ENCODE peak calls at places on chromosomes 16 and 17, in six cellular contexts. T, Z, O, S, D and G are unnamed samples.

GRCh38 chr17:29590979-29591736 is 1.7 kb upstream of the GIT1 start:
- DNase-seq in S (no peak), T (no peak), O (peak; percentile 52), Z (peak; percentile 58), D (peak; percentile 63), G (no peak)

GRCh38 chr16:88010343-88010970 is 59.2 kb downstream of the BANP start:
- DNase-seq in O (no peak), Z (no peak), S (no peak), D (no peak), T (no peak), G (no peak)

GRCh38 chr16:84138500-84138823 is 6.5 kb downstream of the HSDL1 start:
- DNase-seq in Z (no peak), S (no peak), O (no peak), T (no peak), D (no peak), G (no peak)

GRCh38 chr17:7838291-7839075 is 4.5 kb downstream of the KDM6B start:
- DNase-seq in O (peak; percentile 71), D (no peak), Z (peak; percentile 25), T (peak; percentile 34), S (no peak), G (no peak)

GRCh38 chr17:79859676-79860615 is 20.7 kb upstream of the CBX4 start:
- DNase-seq in D (no peak), T (no peak), S (no peak), O (no peak), Z (no peak), G (no peak)

GRCh38 chr17:78655251-78655940 is 78.2 kb upstream of the DNAH17 start:
- DNase-seq in S (no peak), Z (no peak), T (no peak), O (no peak), D (no peak), G (no peak)

GRCh38 chr17:73007447-73007846 is 85.0 kb downstream of the SLC39A11 start:
- DNase-seq in T (no peak), S (no peak), Z (no peak), O (no peak), D (no peak), G (no peak)

GRCh38 chr17:39239640-39240314 is 14.0 kb upstream of the STAC2 start:
- DNase-seq in Z (no peak), S (peak; percentile 82), T (no peak), D (peak; percentile 70), O (peak; percentile 71), G (peak; percentile 17)

GRCh38 chr17:81429353-81429774 is 34.1 kb downstream of the BAHCC1 start:
- DNase-seq in D (no peak), O (no peak), S (no peak), T (peak; percentile 35), Z (peak; percentile 87), G (no peak)

GRCh38 chr17:4554441-4554996 is 665 bp downstream of the MYBBP1A start:
- DNase-seq in Z (no peak), O (no peak), S (no peak), T (no peak), D (no peak), G (no peak)

GRCh38 chr17:11506635-11507034 is 91.6 kb upstream of the DNAH9 start:
- DNase-seq in S (peak; percentile 48), O (no peak), Z (no peak), D (no peak), T (peak; percentile 1), G (no peak)

GRCh38 chr16:70804153-70804728 is 3.3 kb upstream of the VAC14 start:
- DNase-seq in D (no peak), Z (no peak), O (no peak), T (peak; percentile 91), S (no peak), G (no peak)

GRCh38 chr16:67758006-67758405 is 38.9 kb upstream of the GFOD2 start:
- DNase-seq in O (no peak), Z (no peak), D (no peak), T (no peak), S (no peak), G (no peak)

GRCh38 chr16:1461146-1461545 is 13.7 kb downstream of the CLCN7 start:
- DNase-seq in O (no peak), Z (no peak), D (no peak), T (no peak), S (no peak), G (no peak)

GRCh38 chr16:57616871-57617270 is 11.6 kb upstream of the ADGRG1 start:
- DNase-seq in Z (no peak), S (no peak), D (no peak), O (no peak), T (no peak), G (no peak)